ENCODE peak calls at places on chromosomes 16 and 17, in five cellular contexts. W is endothelial cell of umbilical vein, T is neural progenitor cell, I is HCT116, V is PC-3. L is an unnamed sample. For H3K9me3, the result is how much of the 10 kb centered on the place peaks cover.

GRCh38 chr17:36072431-36073121 is 8.5 kb downstream of the CCL18 start:
- DNase-seq in W (peak), T (peak), I (peak), V (peak), L (peak)

GRCh38 chr17:671076-671762 is 43.4 kb downstream of the VPS53 start:
- DNase-seq in W (no peak), T (no peak), I (no peak), V (no peak), L (no peak)

GRCh38 chr16:85055503-85056210 is 28.1 kb downstream of the KIAA0513 start:
- DNase-seq in W (peak), T (no peak), I (no peak), V (peak), L (peak)

GRCh38 chr17:65025288-65025687 is 31.3 kb downstream of the GNA13 start:
- DNase-seq in W (no peak), T (no peak), I (no peak), V (no peak), L (no peak)

GRCh38 chr17:38791162-38791561 is 8.2 kb downstream of the PIP4K2B start:
- DNase-seq in W (no peak), T (no peak), I (no peak), V (no peak), L (no peak)

GRCh38 chr16:2964416-2965223 is 545 bp downstream of the KREMEN2 start:
- DNase-seq in W (no peak), T (peak), I (peak), V (peak), L (peak)

GRCh38 chr16:23549938-23550337 is 7.2 kb downstream of the EARS2 start:
- DNase-seq in W (no peak), T (no peak), I (no peak), V (no peak), L (no peak)

GRCh38 chr17:71649986-71650385 is 470.8 kb upstream of the SOX9 start:
- DNase-seq in W (no peak), T (no peak), I (no peak), V (no peak), L (no peak)

GRCh38 chr16:84032458-84033178 is 10.0 kb downstream of the SLC38A8 start:
- DNase-seq in W (no peak), T (peak), I (no peak), V (no peak), L (no peak)

GRCh38 chr17:7129311-7129710 is 14.7 kb upstream of the ASGR2 start:
- DNase-seq in W (no peak), T (no peak), I (no peak), V (no peak), L (no peak)

GRCh38 chr17:49820773-49821172 is 27.1 kb downstream of the TAC4 start:
- DNase-seq in W (peak), T (no peak), I (no peak), V (no peak), L (no peak)

GRCh38 chr16:56263711-56264608 is 72.7 kb downstream of the GNAO1 start:
- DNase-seq in W (no peak), T (no peak), I (no peak), V (no peak), L (no peak)

GRCh38 chr17:44004077-44004760 is at the start of gene NAGS:
- DNase-seq in W (no peak), T (peak), I (no peak), V (peak), L (peak)

GRCh38 chr17:72588961-72589360 is 468.1 kb downstream of the SOX9 start:
- DNase-seq in W (no peak), T (no peak), I (peak), V (peak), L (peak)

GRCh38 chr16:74107795-74108610 is 188.6 kb upstream of the PSMD7 start:
- DNase-seq in W (peak), T (peak), I (peak), V (peak), L (peak)

GRCh38 chr17:46895171-46895570 is 27.8 kb upstream of the GOSR2 start:
- DNase-seq in W (no peak), T (no peak), I (no peak), V (no peak), L (no peak)

GRCh38 chr17:83078378-83079339 is 750 bp upstream of the METRNL start:
- DNase-seq in W (no peak), T (peak), I (no peak), V (no peak), L (peak)

GRCh38 chr17:57603978-57604377 is 141.1 kb downstream of the CCDC182 start:
- DNase-seq in W (no peak), T (no peak), I (no peak), V (no peak), L (no peak)

GRCh38 chr17:66175892-66176291 is 16.0 kb downstream of the CEP112 start:
- DNase-seq in W (peak), T (no peak), I (no peak), V (peak), L (no peak)

GRCh38 chr16:55426865-55427484 is 52.0 kb upstream of the MMP2 start:
- DNase-seq in W (no peak), T (no peak), I (no peak), V (no peak), L (no peak)

GRCh38 chr17:17147821-17148220 is 58.3 kb downstream of the PLD6 start:
- DNase-seq in W (no peak), T (no peak), I (no peak), V (no peak), L (no peak)

GRCh38 chr16:80931985-80932720 is 74.5 kb downstream of the CMC2 start:
- DNase-seq in W (peak), T (peak), I (no peak), V (peak), L (peak)

GRCh38 chr17:83199500-83200201 is 120.2 kb downstream of the METRNL start:
- DNase-seq in W (no peak), T (no peak), I (no peak), V (peak), L (peak)

GRCh38 chr16:893360-893759 is 77.4 kb downstream of the LMF1 start:
- DNase-seq in W (no peak), T (no peak), I (no peak), V (no peak), L (no peak)

GRCh38 chr17:16934836-16935235 is 37.1 kb downstream of the TNFRSF13B start:
- DNase-seq in W (no peak), T (no peak), I (no peak), V (no peak), L (no peak)

GRCh38 chr16:87145181-87146176 is 171.7 kb downstream of the C16orf95 start:
- DNase-seq in W (no peak), T (no peak), I (peak), V (peak), L (peak)

GRCh38 chr17:18959845-18960240 is 7.9 kb downstream of the SLC5A10 start:
- DNase-seq in W (no peak), T (no peak), I (no peak), V (no peak), L (no peak)

GRCh38 chr17:80803451-80804428 is 187.9 kb upstream of the CHMP6 start:
- DNase-seq in W (no peak), T (no peak), I (no peak), V (no peak), L (no peak)
- TF ChIP-seq EZH2 in W (no peak), T (no peak), I (no peak), V (no peak), L (no peak)

GRCh38 chr17:78407387-78407990 is 29.0 kb downstream of the PGS1 start:
- DNase-seq in W (no peak), T (no peak), I (no peak), V (no peak), L (no peak)
- H3K9me3 ChIP-seq in W (under half), T (under half), I (under half), V (under half), L (under half)

DNA sequence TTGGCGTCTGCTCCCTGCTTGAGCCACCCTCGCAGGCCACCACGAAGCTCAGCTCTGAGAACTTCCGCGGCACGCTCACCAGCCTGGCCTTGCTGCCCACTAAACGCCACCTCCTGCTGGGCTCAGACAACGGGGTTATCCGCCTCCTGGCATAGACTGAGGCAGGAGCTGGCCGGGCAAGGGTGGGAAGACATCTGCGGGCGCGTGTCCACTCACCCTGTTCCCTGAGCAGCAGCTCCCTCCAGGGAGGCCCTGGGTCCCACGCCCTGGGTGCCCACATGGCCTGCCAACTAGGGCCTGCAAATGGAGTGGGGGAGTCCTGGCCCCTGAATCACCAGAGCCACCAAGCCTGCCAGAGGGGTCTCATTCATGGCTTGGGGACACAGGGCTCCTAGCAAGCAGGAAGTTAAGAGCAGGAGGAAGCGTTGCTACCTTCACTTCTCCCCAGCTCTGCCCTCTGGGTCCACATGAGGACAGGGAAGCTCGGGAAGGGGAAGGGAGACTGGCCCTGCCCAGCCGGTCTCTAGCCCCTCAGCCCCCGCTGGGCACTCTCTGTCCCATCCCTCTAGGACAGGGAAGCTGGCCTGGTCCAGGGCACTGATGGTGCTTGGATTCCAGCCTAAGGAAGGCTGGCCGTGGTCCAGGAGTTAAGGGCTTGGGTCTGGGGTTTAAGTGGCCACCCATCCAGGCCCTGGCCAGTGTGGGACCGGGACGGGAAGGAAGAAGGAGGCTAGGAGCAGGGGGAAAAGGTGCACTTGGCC is 5.0 kb upstream of the SERPINF2 start:
- DNase-seq in W (no peak), T (no peak), I (no peak), V (no peak), L (no peak)
- TF ChIP-seq EZH2 in W (no peak), T (no peak), I (no peak), V (no peak), L (no peak)

GRCh38 chr16:35744716-35745115 is 2285.3 kb downstream of the TP53TG3F start:
- DNase-seq in W (no peak), T (no peak), I (peak), V (peak), L (no peak)

GRCh38 chr16:35744084-35744483 is 2284.7 kb downstream of the TP53TG3F start:
- DNase-seq in W (no peak), T (no peak), I (no peak), V (no peak), L (no peak)

GRCh38 chr16:35743101-35743692 is 2283.8 kb downstream of the TP53TG3F start:
- DNase-seq in W (no peak), T (no peak), I (no peak), V (no peak), L (no peak)

GRCh38 chr16:35745191-35745590 is 2285.8 kb downstream of the TP53TG3F start:
- DNase-seq in W (no peak), T (no peak), I (no peak), V (no peak), L (no peak)

DNA sequence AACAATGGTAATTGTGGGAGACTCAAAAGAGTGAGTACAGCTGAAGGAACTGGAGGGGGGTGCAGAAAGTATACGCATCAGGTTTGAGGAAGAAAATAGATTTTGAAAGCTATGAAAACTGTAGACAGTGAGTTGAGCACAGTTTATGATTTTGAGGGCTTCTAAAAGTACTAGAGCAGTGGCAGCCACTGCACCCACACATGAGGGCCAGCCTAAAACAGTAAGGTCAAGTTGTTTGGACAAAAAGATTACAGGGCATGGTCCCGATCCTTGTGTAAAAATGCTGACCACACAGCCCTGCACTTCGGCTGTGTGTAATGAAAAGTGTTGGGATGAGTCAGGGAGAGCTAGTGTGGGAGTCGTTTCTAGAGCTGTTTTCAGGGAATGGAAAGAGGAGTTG is 2282.1 kb downstream of the TP53TG3F start:
- DNase-seq in W (no peak), T (no peak), I (no peak), V (no peak), L (no peak)
- H3K9me3 ChIP-seq in W (under half), T (under half), I (under half), V (under half), L (under half)

DNA sequence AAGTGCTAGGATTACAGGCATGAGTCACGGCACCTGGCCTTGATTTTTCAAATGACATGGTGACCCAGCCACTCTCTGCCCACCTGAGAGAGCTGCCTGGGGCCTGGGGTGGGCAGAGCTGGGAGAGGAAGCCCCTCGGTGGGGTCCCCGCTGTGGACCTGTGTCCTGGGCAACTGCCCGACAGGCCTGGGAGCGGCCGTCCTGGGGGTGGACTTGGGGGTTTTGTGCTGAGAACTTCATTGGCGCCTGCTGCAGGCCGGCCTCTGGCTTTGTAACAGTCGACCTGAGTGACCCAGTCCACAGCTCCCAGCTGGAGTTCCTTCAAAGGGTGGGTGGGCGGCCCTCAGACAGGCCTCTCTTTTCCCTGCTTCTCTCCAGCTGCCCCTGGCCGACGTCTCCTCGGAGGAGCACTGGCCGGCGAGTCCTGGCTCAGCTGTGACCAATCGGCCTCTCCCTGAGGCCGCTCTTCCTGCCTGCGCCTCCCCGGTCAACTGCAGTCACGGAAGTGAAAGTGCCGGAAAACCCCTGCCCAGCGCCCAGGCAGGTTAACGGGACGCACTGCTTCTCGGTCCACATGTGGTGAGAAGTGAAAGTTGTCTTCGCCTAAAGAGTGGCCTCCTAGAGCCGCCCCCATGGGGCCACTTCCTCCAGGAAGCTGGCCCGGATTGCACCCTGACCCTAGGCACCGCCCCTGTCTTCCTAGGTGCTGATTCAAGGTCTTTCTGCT is 5.5 kb downstream of the CBFA2T3 start:
- DNase-seq in W (no peak), T (no peak), I (no peak), V (no peak), L (no peak)
- TF ChIP-seq EZH2 in W (no peak), T (no peak), I (no peak), V (no peak), L (no peak)

L was measured in PC-9.